ENCODE peak calls at places on chromosomes 12 and 14, in five cellular contexts. D is choroid plexus epithelial cell, V is cardiac muscle cell, F is suprapubic skin, O is GM10248. H is an unnamed sample.

GRCh38 chr14:104724981-104725771 is 1.1 kb downstream of the ADSS1 start:
- DNase-seq in D (peak), V (peak), F (no peak), O (no peak), H (no peak)

GRCh38 chr12:75480469-75480949 is at the start of gene GLIPR1:
- DNase-seq in D (peak), V (no peak), F (peak), O (peak), H (peak)

GRCh38 chr12:116459921-116460666 is 99.1 kb upstream of the MAP1LC3B2 start:
- DNase-seq in D (no peak), V (no peak), F (no peak), O (no peak), H (no peak)

GRCh38 chr14:94564381-94564780 is 3.1 kb downstream of the SERPINA4 start:
- DNase-seq in D (no peak), V (no peak), F (no peak), O (no peak), H (no peak)

GRCh38 chr12:89316705-89317139 is 35.6 kb downstream of the DUSP6 start:
- DNase-seq in D (no peak), V (peak), F (no peak), O (no peak), H (no peak)

GRCh38 chr14:53491256-53491905 is 338.3 kb upstream of the DDHD1 start:
- DNase-seq in D (no peak), V (no peak), F (no peak), O (no peak), H (no peak)

GRCh38 chr14:102588821-102589220 is 3.6 kb upstream of the RCOR1 start:
- DNase-seq in D (no peak), V (no peak), F (no peak), O (no peak), H (no peak)

GRCh38 chr12:124385219-124385969 is 90.5 kb downstream of the RFLNA start:
- DNase-seq in D (peak), V (no peak), F (no peak), O (no peak), H (no peak)

GRCh38 chr14:67919259-67919658 is 99.7 kb downstream of the RAD51B start:
- DNase-seq in D (peak), V (no peak), F (no peak), O (no peak), H (no peak)

GRCh38 chr14:51006781-51007211 is 62.5 kb upstream of the PYGL start:
- DNase-seq in D (no peak), V (no peak), F (peak), O (no peak), H (peak)

GRCh38 chr14:105065280-105066228 is at the start of gene GPR132:
- DNase-seq in D (no peak), V (peak), F (peak), O (peak), H (peak)

GRCh38 chr12:130480887-130481286 is 143.2 kb downstream of the PIWIL1 start:
- DNase-seq in D (no peak), V (no peak), F (no peak), O (no peak), H (no peak)

GRCh38 chr14:93184391-93185332 is at the start of the genes LYSET and MOAP1:
- DNase-seq in D (peak), V (peak), F (peak), O (peak), H (peak)

GRCh38 chr12:11695321-11695720 is 45.8 kb downstream of the ETV6 start:
- DNase-seq in D (no peak), V (no peak), F (no peak), O (no peak), H (no peak)

GRCh38 chr12:103936679-103937078 is 6.5 kb downstream of the HSP90B1 start:
- DNase-seq in D (no peak), V (no peak), F (no peak), O (no peak), H (no peak)

GRCh38 chr12:52975820-52976573 is 27.1 kb downstream of the KRT18 start:
- DNase-seq in D (peak), V (no peak), F (no peak), O (no peak), H (no peak)

GRCh38 chr12:79911889-79912656 is 22.8 kb downstream of the PPP1R12A start:
- DNase-seq in D (peak), V (no peak), F (no peak), O (no peak), H (no peak)

DNA sequence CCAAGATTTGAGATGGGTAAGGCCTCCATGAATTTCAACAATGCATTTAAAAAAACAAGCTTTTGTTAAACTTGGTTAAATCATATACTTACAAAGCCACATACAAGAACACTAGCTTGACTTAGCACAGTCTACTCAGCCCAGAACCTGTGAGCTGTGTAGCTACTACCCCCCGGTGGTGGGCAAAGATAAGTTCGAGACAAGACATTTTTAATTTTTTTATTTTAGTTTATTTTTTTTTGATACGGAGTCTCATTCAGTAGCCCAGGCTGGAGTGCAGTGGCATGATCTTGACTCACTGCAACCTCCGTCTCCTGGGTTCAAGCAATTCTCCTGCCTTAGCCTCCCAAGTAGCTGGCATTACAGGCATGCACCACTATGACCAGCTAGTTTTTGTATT is 3.7 kb upstream of the NECAP1 start:
- DNase-seq in D (peak), V (peak), F (no peak), O (peak), H (peak)
- TF ChIP-seq CTCF in D (peak), V (peak), F (peak), O (peak), H (peak)

GRCh38 chr14:100147181-100147631 is 12.2 kb downstream of the DEGS2 start:
- DNase-seq in D (no peak), V (no peak), F (no peak), O (peak), H (peak)
- TF ChIP-seq CTCF in D (no peak), V (no peak), F (no peak), O (no peak), H (no peak)

GRCh38 chr12:101823891-101824290 is 6.9 kb downstream of the GNPTAB start:
- DNase-seq in D (peak), V (peak), F (peak), O (peak), H (peak)
- TF ChIP-seq CTCF in D (peak), V (peak), F (peak), O (peak), H (peak)

DNA sequence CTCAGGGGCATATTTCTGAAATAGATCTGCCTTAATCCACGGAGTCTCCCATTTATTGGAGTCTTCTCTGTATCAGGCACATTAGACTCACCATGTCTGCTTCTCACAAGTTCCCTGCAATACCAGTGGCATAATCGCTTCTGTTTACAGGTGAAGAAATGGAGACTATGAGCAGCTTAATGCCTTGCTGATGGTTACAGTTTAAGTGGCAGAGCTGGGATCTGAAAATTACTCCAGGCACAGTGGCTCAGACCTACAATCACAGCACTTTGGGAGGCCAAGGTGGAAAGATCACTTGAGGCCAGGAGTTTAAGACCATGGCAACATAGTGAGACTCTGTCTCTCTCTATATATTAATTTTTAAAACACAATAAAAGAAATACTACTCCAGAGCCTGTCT is 7.3 kb upstream of the RIC8B start:
- DNase-seq in D (no peak), V (no peak), F (no peak), O (no peak), H (no peak)
- TF ChIP-seq CTCF in D (no peak), V (no peak), F (no peak), O (no peak), H (no peak)

GRCh38 chr14:100890451-100890850 is 13.1 kb downstream of the RTL1 start:
- DNase-seq in D (no peak), V (no peak), F (peak), O (no peak), H (no peak)

GRCh38 chr14:100890044-100890443 is 13.5 kb downstream of the RTL1 start:
- DNase-seq in D (no peak), V (no peak), F (peak), O (no peak), H (no peak)

GRCh38 chr14:100891501-100892445 is 11.7 kb downstream of the RTL1 start:
- DNase-seq in D (no peak), V (no peak), F (peak), O (no peak), H (no peak)

GRCh38 chr14:100889641-100890040 is 13.9 kb downstream of the RTL1 start:
- DNase-seq in D (no peak), V (no peak), F (peak), O (no peak), H (no peak)

GRCh38 chr14:100891051-100891450 is 12.5 kb downstream of the RTL1 start:
- DNase-seq in D (no peak), V (no peak), F (peak), O (no peak), H (no peak)
- TF ChIP-seq CTCF in D (no peak), V (no peak), F (no peak), O (no peak), H (no peak)

H was measured in activated CD8-positive, alpha-beta T cell treated with anti-CD3 and anti-CD28 coated beads for 36 hours.